ENCODE peak calls at places on chromosomes 11 and 22, in six cellular contexts. One of them, this sample, is unnamed.

GRCh38 chr11:61266602-61267001 is 25.6 kb downstream of the PGA5 start:
- DNase-seq in Calu3: peak; percentile 11
- DNase-seq in heart left ventricle: no peak
- DNase-seq in fibroblast of pulmonary artery: no peak
- DNase-seq in mammary epithelial cell: no peak
- DNase-seq in left ventricle myocardium inferior: no peak
- DNase-seq in this sample: no peak

GRCh38 chr11:47270331-47271271 is 668 bp downstream of the MADD start:
- DNase-seq in fibroblast of pulmonary artery: peak; percentile 62
- DNase-seq in Calu3: no peak
- DNase-seq in heart left ventricle: no peak
- DNase-seq in mammary epithelial cell: peak; percentile 54
- DNase-seq in left ventricle myocardium inferior: no peak
- DNase-seq in this sample: no peak

GRCh38 chr11:57598831-57599155 is 1.3 kb downstream of the SERPING1 start:
- DNase-seq in left ventricle myocardium inferior: no peak
- DNase-seq in fibroblast of pulmonary artery: peak; percentile 53
- DNase-seq in Calu3: no peak
- DNase-seq in heart left ventricle: no peak
- DNase-seq in mammary epithelial cell: no peak
- DNase-seq in this sample: no peak

GRCh38 chr11:109208116-109208515 is 213.9 kb upstream of the C11orf87 start:
- DNase-seq in Calu3: no peak
- DNase-seq in heart left ventricle: no peak
- DNase-seq in left ventricle myocardium inferior: no peak
- DNase-seq in fibroblast of pulmonary artery: no peak
- DNase-seq in mammary epithelial cell: no peak
- DNase-seq in this sample: no peak

GRCh38 chr11:130163346-130164220 is 4.0 kb downstream of the ST14 start:
- DNase-seq in fibroblast of pulmonary artery: no peak
- DNase-seq in Calu3: peak; percentile 51
- DNase-seq in heart left ventricle: no peak
- DNase-seq in mammary epithelial cell: no peak
- DNase-seq in left ventricle myocardium inferior: no peak
- DNase-seq in this sample: no peak

GRCh38 chr22:42711281-42711731 is 9.4 kb downstream of the A4GALT start:
- DNase-seq in Calu3: no peak
- DNase-seq in mammary epithelial cell: no peak
- DNase-seq in heart left ventricle: no peak
- DNase-seq in fibroblast of pulmonary artery: no peak
- DNase-seq in left ventricle myocardium inferior: no peak
- DNase-seq in this sample: no peak

GRCh38 chr22:19067696-19068348 is 54.4 kb downstream of the DGCR2 start:
- DNase-seq in Calu3: no peak
- DNase-seq in mammary epithelial cell: no peak
- DNase-seq in fibroblast of pulmonary artery: no peak
- DNase-seq in left ventricle myocardium inferior: no peak
- DNase-seq in heart left ventricle: no peak
- DNase-seq in this sample: no peak

GRCh38 chr11:102599642-102600261 is 25.4 kb downstream of the MMP20 start:
- DNase-seq in Calu3: peak; percentile 48
- DNase-seq in heart left ventricle: no peak
- DNase-seq in fibroblast of pulmonary artery: peak; percentile 88
- DNase-seq in mammary epithelial cell: peak; percentile 95
- DNase-seq in left ventricle myocardium inferior: no peak
- DNase-seq in this sample: no peak

GRCh38 chr22:46087816-46088277 is 62.5 kb upstream of the PPARA start:
- DNase-seq in fibroblast of pulmonary artery: peak; percentile 91
- DNase-seq in mammary epithelial cell: peak; percentile 84
- DNase-seq in Calu3: peak; percentile 73
- DNase-seq in heart left ventricle: peak; percentile 94
- DNase-seq in left ventricle myocardium inferior: peak; percentile 93
- DNase-seq in this sample: peak; percentile 84

GRCh38 chr11:134554861-134555260 is 142.8 kb upstream of the B3GAT1 start:
- DNase-seq in mammary epithelial cell: no peak
- DNase-seq in Calu3: no peak
- DNase-seq in fibroblast of pulmonary artery: no peak
- DNase-seq in left ventricle myocardium inferior: no peak
- DNase-seq in heart left ventricle: no peak
- DNase-seq in this sample: no peak

GRCh38 chr11:45163956-45164575 is 17.6 kb downstream of the PRDM11 start:
- DNase-seq in left ventricle myocardium inferior: no peak
- DNase-seq in heart left ventricle: peak; percentile 35
- DNase-seq in Calu3: no peak
- DNase-seq in mammary epithelial cell: no peak
- DNase-seq in fibroblast of pulmonary artery: no peak
- DNase-seq in this sample: no peak

GRCh38 chr11:33294797-33295196 is 37.6 kb downstream of the HIPK3 start:
- DNase-seq in Calu3: no peak
- DNase-seq in heart left ventricle: no peak
- DNase-seq in left ventricle myocardium inferior: no peak
- DNase-seq in mammary epithelial cell: no peak
- DNase-seq in fibroblast of pulmonary artery: no peak
- DNase-seq in this sample: no peak

GRCh38 chr11:115623021-115623451 is 118.8 kb upstream of the CADM1 start:
- DNase-seq in left ventricle myocardium inferior: peak; percentile 85
- DNase-seq in mammary epithelial cell: peak; percentile 68
- DNase-seq in heart left ventricle: peak; percentile 89
- DNase-seq in fibroblast of pulmonary artery: peak; percentile 59
- DNase-seq in Calu3: no peak
- DNase-seq in this sample: no peak

GRCh38 chr22:20522134-20522827 is 14.9 kb downstream of the MED15 start:
- DNase-seq in mammary epithelial cell: no peak
- DNase-seq in heart left ventricle: no peak
- DNase-seq in left ventricle myocardium inferior: no peak
- DNase-seq in Calu3: no peak
- DNase-seq in fibroblast of pulmonary artery: no peak
- DNase-seq in this sample: no peak

GRCh38 chr22:50221410-50222300 is 20.8 kb downstream of the SELENOO start:
- DNase-seq in mammary epithelial cell: no peak
- DNase-seq in left ventricle myocardium inferior: no peak
- DNase-seq in Calu3: no peak
- DNase-seq in fibroblast of pulmonary artery: no peak
- DNase-seq in heart left ventricle: no peak
- DNase-seq in this sample: no peak

DNA sequence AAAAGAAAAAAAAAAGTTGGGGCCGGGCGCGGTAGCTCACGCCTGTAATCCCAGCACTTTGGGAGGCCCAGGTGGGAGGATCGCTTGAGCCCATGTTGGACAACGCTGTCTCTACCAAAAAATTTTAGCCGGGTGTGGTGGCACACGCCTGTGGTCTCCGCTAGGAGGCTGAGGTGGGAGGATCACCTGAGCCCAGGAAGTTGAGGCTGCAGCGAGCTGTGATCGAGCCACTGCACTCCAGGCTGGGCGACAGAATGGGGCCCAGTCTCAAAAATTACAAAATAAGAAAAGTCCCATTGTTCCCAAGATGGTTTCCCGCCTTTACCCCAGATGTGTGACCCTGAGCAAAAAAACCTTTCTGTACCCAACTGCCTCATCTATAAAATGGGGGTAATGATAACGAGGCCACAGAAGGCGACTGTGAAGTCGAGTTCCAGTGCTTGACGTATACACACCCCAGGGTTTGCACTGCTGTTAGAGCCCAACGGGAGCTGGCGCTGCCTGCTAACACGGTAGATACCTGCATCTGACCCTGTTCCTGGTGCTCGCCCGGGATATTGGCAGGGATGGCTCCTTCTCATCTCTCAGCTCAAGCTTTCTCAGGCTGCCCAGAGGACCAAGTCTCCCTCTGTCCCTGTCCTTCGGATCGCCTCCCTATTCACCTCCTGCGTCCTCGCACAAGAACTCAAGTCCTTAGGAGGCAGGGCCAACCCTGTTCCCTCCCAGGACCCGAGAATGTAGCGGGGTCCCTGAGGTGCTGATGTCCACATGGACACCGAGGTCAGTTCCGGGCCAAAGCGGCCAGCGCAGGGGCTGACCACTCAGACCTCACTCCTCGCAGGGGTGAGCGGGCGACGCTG is 1.1 kb upstream of the RPLP2 start:
- DNase-seq in left ventricle myocardium inferior: no peak
- DNase-seq in fibroblast of pulmonary artery: no peak
- DNase-seq in mammary epithelial cell: no peak
- DNase-seq in Calu3: no peak
- DNase-seq in heart left ventricle: no peak
- DNase-seq in this sample: no peak
- TF ChIP-seq CTCF in left ventricle myocardium inferior: no peak
- TF ChIP-seq CTCF in fibroblast of pulmonary artery: no peak
- TF ChIP-seq CTCF in mammary epithelial cell: no peak
- TF ChIP-seq CTCF in Calu3: peak; percentile 55
- TF ChIP-seq CTCF in heart left ventricle: no peak
- TF ChIP-seq CTCF in this sample: no peak

GRCh38 chr11:120717623-120718022 is 206.1 kb downstream of the GRIK4 start:
- DNase-seq in mammary epithelial cell: no peak
- DNase-seq in left ventricle myocardium inferior: no peak
- DNase-seq in heart left ventricle: no peak
- DNase-seq in fibroblast of pulmonary artery: no peak
- DNase-seq in Calu3: no peak
- DNase-seq in this sample: no peak
- TF ChIP-seq CTCF in mammary epithelial cell: no peak
- TF ChIP-seq CTCF in left ventricle myocardium inferior: no peak
- TF ChIP-seq CTCF in heart left ventricle: no peak
- TF ChIP-seq CTCF in fibroblast of pulmonary artery: no peak
- TF ChIP-seq CTCF in Calu3: no peak
- TF ChIP-seq CTCF in this sample: no peak

DNA sequence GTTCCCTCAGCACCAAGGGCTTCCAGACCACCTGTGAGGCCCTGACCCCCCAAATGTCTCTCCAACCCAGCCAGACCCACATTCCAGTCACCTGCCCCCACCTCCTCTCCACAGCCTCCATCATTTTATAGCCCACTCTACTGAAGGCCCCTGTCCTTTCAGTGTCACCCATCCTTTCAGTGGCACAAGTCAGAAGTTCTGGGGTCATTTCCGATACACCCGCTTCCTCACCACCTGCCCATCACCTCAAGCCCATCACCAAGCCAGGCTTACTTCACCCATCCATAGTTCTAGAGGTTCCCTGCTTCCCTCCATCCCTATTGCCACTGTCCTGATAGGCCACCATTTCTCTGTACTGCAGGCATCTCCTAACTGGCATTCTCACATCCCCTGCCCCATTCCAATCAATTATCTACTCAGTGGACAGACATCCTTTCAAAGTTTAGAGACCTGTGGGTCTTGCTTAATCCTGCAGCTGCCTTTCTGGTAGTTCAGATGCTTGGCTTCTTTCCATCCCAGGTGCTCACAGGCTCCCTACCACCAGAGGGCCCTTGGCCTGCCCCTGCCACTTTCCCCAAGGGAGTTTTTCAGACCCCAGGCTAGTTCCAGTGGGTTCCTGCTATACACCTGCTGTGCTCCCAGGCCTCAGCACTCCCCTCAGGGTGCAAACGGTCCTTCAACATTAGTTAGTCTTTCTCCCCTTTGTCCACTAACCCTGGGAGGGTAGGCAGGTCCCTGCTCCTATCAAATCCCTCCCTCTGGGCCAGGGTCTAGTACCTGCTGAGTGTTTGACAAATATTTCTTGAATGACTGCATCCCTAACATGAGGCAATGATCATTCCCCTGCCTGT is 7.6 kb downstream of the KCNQ1OT1 start:
- DNase-seq in left ventricle myocardium inferior: no peak
- DNase-seq in heart left ventricle: no peak
- DNase-seq in mammary epithelial cell: no peak
- DNase-seq in Calu3: peak; percentile 53
- DNase-seq in fibroblast of pulmonary artery: no peak
- DNase-seq in this sample: peak; percentile 27
- TF ChIP-seq CTCF in left ventricle myocardium inferior: peak; percentile 20
- TF ChIP-seq CTCF in heart left ventricle: no peak
- TF ChIP-seq CTCF in mammary epithelial cell: peak; percentile 59
- TF ChIP-seq CTCF in Calu3: peak; percentile 29
- TF ChIP-seq CTCF in fibroblast of pulmonary artery: peak; percentile 10
- TF ChIP-seq CTCF in this sample: peak; percentile 11

GRCh38 chr11:65013692-65014145 is 241 bp upstream of the ARL2 start:
- DNase-seq in heart left ventricle: peak; percentile 95
- DNase-seq in fibroblast of pulmonary artery: peak; percentile 89
- DNase-seq in Calu3: peak; percentile 92
- DNase-seq in left ventricle myocardium inferior: peak; percentile 95
- DNase-seq in mammary epithelial cell: peak; percentile 74
- DNase-seq in this sample: peak; percentile 80
- TF ChIP-seq CTCF in heart left ventricle: peak; percentile 66
- TF ChIP-seq CTCF in fibroblast of pulmonary artery: no peak
- TF ChIP-seq CTCF in Calu3: peak; percentile 72
- TF ChIP-seq CTCF in left ventricle myocardium inferior: peak; percentile 56
- TF ChIP-seq CTCF in mammary epithelial cell: no peak
- TF ChIP-seq CTCF in this sample: no peak

GRCh38 chr11:79229047-79229446 is 211.8 kb downstream of the TENM4 start:
- DNase-seq in fibroblast of pulmonary artery: no peak
- DNase-seq in heart left ventricle: no peak
- DNase-seq in mammary epithelial cell: peak; percentile 11
- DNase-seq in Calu3: no peak
- DNase-seq in left ventricle myocardium inferior: no peak
- DNase-seq in this sample: no peak

GRCh38 chr11:79228417-79228755 is 212.4 kb downstream of the TENM4 start:
- DNase-seq in fibroblast of pulmonary artery: no peak
- DNase-seq in left ventricle myocardium inferior: no peak
- DNase-seq in Calu3: no peak
- DNase-seq in mammary epithelial cell: peak; percentile 9
- DNase-seq in heart left ventricle: no peak
- DNase-seq in this sample: no peak

GRCh38 chr11:79226136-79226535 is 214.7 kb downstream of the TENM4 start:
- DNase-seq in heart left ventricle: no peak
- DNase-seq in fibroblast of pulmonary artery: no peak
- DNase-seq in left ventricle myocardium inferior: no peak
- DNase-seq in Calu3: no peak
- DNase-seq in mammary epithelial cell: no peak
- DNase-seq in this sample: no peak

GRCh38 chr11:79227308-79227707 is 213.5 kb downstream of the TENM4 start:
- DNase-seq in mammary epithelial cell: no peak
- DNase-seq in fibroblast of pulmonary artery: no peak
- DNase-seq in Calu3: no peak
- DNase-seq in left ventricle myocardium inferior: no peak
- DNase-seq in heart left ventricle: no peak
- DNase-seq in this sample: no peak

GRCh38 chr11:79227732-79228416 is 213.0 kb downstream of the TENM4 start:
- DNase-seq in Calu3: no peak
- DNase-seq in fibroblast of pulmonary artery: no peak
- DNase-seq in mammary epithelial cell: no peak
- DNase-seq in left ventricle myocardium inferior: no peak
- DNase-seq in heart left ventricle: no peak
- DNase-seq in this sample: no peak
- TF ChIP-seq CTCF in Calu3: no peak
- TF ChIP-seq CTCF in fibroblast of pulmonary artery: peak; percentile 3
- TF ChIP-seq CTCF in mammary epithelial cell: no peak
- TF ChIP-seq CTCF in left ventricle myocardium inferior: no peak
- TF ChIP-seq CTCF in heart left ventricle: no peak
- TF ChIP-seq CTCF in this sample: no peak

GRCh38 chr11:92436026-92436425 is 211.4 kb downstream of the FAT3 start:
- DNase-seq in left ventricle myocardium inferior: no peak
- DNase-seq in heart left ventricle: no peak
- DNase-seq in mammary epithelial cell: no peak
- DNase-seq in Calu3: no peak
- DNase-seq in fibroblast of pulmonary artery: no peak
- DNase-seq in this sample: no peak

DNA sequence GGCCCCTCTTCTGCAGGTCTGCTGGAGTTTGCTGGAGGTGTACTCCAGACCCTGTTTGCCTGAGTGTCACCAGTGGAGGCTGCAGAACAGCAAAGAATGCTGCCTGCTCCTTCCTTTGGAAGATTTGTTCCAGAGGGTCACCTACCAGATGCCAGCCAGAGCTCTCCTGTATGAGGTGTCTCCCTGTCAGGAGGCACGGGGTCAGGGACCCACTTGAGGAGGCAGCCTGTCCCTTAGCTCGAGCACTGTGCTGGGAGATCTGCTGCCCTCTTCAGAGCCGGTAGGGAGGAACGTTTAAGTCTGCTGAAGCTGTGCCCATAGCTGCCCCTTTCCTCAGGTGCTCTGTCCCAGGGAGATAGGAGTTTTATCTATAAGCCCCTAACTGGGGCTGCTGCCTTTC is 207.9 kb downstream of the FAT3 start:
- DNase-seq in fibroblast of pulmonary artery: no peak
- DNase-seq in Calu3: no peak
- DNase-seq in heart left ventricle: no peak
- DNase-seq in mammary epithelial cell: no peak
- DNase-seq in left ventricle myocardium inferior: no peak
- DNase-seq in this sample: no peak
- TF ChIP-seq CTCF in fibroblast of pulmonary artery: no peak
- TF ChIP-seq CTCF in Calu3: no peak
- TF ChIP-seq CTCF in heart left ventricle: no peak
- TF ChIP-seq CTCF in mammary epithelial cell: no peak
- TF ChIP-seq CTCF in left ventricle myocardium inferior: no peak
- TF ChIP-seq CTCF in this sample: no peak